ENCODE peak calls at places on chromosomes 3 and 15, in seven cellular contexts. B is Right ventricle myocardium superior; W is activated naive CD8-positive, alpha-beta T cell treated with anti-CD3 and anti-CD28 coated beads, Interleukin-2, amount 50 U/mL, for 24 hours; G is RCC 7860; M is naive thymus-derived CD8-positive, alpha-beta T cell; P is GF-D8; A is NCI-H1417. E is an unnamed sample.

GRCh38 chr15:50450678-50451077 is 26.5 kb downstream of the USP8 start:
- DNase-seq in W (no peak), G (no peak), P (no peak), M (no peak), B (no peak), A (no peak), E (no peak)

GRCh38 chr3:120688121-120688520 is 6.1 kb upstream of the HGD start:
- DNase-seq in M (no peak), A (no peak), P (no peak), G (no peak), B (no peak), W (no peak), E (no peak)

GRCh38 chr15:96332854-96333193 is 2.3 kb downstream of the NR2F2 start:
- DNase-seq in W (no peak), G (no peak), M (no peak), P (no peak), B (no peak), A (no peak), E (no peak)

GRCh38 chr3:56899078-56899477 is 97.3 kb upstream of the ARHGEF3 start:
- DNase-seq in B (no peak), A (no peak), P (no peak), G (no peak), M (no peak), W (no peak), E (no peak)

GRCh38 chr3:108159865-108160264 is 62.4 kb downstream of the IFT57 start:
- DNase-seq in P (no peak), W (no peak), B (no peak), G (peak; percentile 29), A (no peak), M (no peak), E (no peak)

GRCh38 chr15:98428253-98428989 is 219.9 kb upstream of the IGF1R start:
- DNase-seq in W (peak; percentile 76), M (peak; percentile 20), P (no peak), G (peak; percentile 7), A (peak; percentile 68), B (peak; percentile 82), E (peak; percentile 85)

GRCh38 chr3:79339846-79340245 is 428.0 kb downstream of the ROBO1 start:
- DNase-seq in A (peak; percentile 2), P (no peak), W (no peak), G (no peak), B (no peak), M (no peak), E (no peak)

GRCh38 chr3:134315286-134316106 is 58.8 kb downstream of the AMOTL2 start:
- DNase-seq in M (no peak), W (no peak), P (no peak), A (no peak), G (peak; percentile 76), B (peak; percentile 90), E (peak; percentile 89)

GRCh38 chr15:59292393-59292792 is 80.3 kb downstream of the MYO1E start:
- DNase-seq in A (no peak), M (no peak), G (no peak), W (no peak), B (no peak), P (no peak), E (no peak)

GRCh38 chr15:74906193-74906449 is 530 bp downstream of the FAM219B start:
- DNase-seq in G (no peak), B (no peak), W (peak; percentile 41), A (peak; percentile 82), M (no peak), P (no peak), E (peak; percentile 71)

GRCh38 chr3:47009225-47010049 is 30.0 kb downstream of the NBEAL2 start:
- DNase-seq in G (no peak), A (peak; percentile 90), B (peak; percentile 92), M (peak; percentile 84), W (peak; percentile 78), P (no peak), E (peak; percentile 97)

GRCh38 chr3:58994746-58995330 is 55.0 kb downstream of the CFAP20DC start:
- DNase-seq in M (no peak), B (no peak), G (peak; percentile 45), A (peak; percentile 33), W (peak; percentile 5), P (no peak), E (no peak)

GRCh38 chr3:197356275-197356674 is 57.9 kb upstream of the DLG1 start:
- DNase-seq in M (no peak), G (no peak), W (no peak), A (no peak), B (peak; percentile 73), P (no peak), E (no peak)